ENCODE peak calls at places on chromosome 2, in ten cellular contexts. One of them, this sample, is unnamed.

GRCh38 chr2:228986961-228987360 is 284.1 kb downstream of the PID1 start:
- DNase-seq in fibroblast of the aortic adventitia: no peak
- DNase-seq in AG09309: no peak
- DNase-seq in GM06990: no peak
- DNase-seq in bronchial epithelial cell: peak
- DNase-seq in ovary: no peak
- DNase-seq in foreskin fibroblast: peak
- DNase-seq in retinal pigment epithelial cell: no peak
- DNase-seq in heart right ventricle: no peak
- DNase-seq in omental fat pad: no peak
- DNase-seq in this sample: no peak

GRCh38 chr2:88069117-88069516 is 1.5 kb downstream of the SMYD1 start:
- DNase-seq in foreskin fibroblast: no peak
- DNase-seq in retinal pigment epithelial cell: no peak
- DNase-seq in AG09309: no peak
- DNase-seq in GM06990: no peak
- DNase-seq in fibroblast of the aortic adventitia: no peak
- DNase-seq in heart right ventricle: no peak
- DNase-seq in bronchial epithelial cell: no peak
- DNase-seq in omental fat pad: no peak
- DNase-seq in ovary: no peak
- DNase-seq in this sample: no peak

GRCh38 chr2:263774-264492 is at the start of gene SH3YL1:
- DNase-seq in omental fat pad: no peak
- DNase-seq in heart right ventricle: peak
- DNase-seq in ovary: peak
- DNase-seq in bronchial epithelial cell: peak
- DNase-seq in retinal pigment epithelial cell: no peak
- DNase-seq in fibroblast of the aortic adventitia: peak
- DNase-seq in GM06990: peak
- DNase-seq in foreskin fibroblast: no peak
- DNase-seq in AG09309: no peak
- DNase-seq in this sample: peak

GRCh38 chr2:226299771-226300170 is 499.8 kb downstream of the IRS1 start:
- DNase-seq in GM06990: no peak
- DNase-seq in foreskin fibroblast: no peak
- DNase-seq in heart right ventricle: no peak
- DNase-seq in fibroblast of the aortic adventitia: no peak
- DNase-seq in omental fat pad: no peak
- DNase-seq in AG09309: no peak
- DNase-seq in retinal pigment epithelial cell: no peak
- DNase-seq in bronchial epithelial cell: no peak
- DNase-seq in ovary: no peak
- DNase-seq in this sample: no peak

GRCh38 chr2:54772531-54772930 is 49.1 kb downstream of the EML6 start:
- DNase-seq in foreskin fibroblast: no peak
- DNase-seq in ovary: no peak
- DNase-seq in heart right ventricle: no peak
- DNase-seq in AG09309: no peak
- DNase-seq in GM06990: no peak
- DNase-seq in retinal pigment epithelial cell: no peak
- DNase-seq in fibroblast of the aortic adventitia: no peak
- DNase-seq in omental fat pad: no peak
- DNase-seq in bronchial epithelial cell: no peak
- DNase-seq in this sample: peak

GRCh38 chr2:239819974-239820555 is 205.1 kb downstream of the NDUFA10 start:
- DNase-seq in GM06990: no peak
- DNase-seq in bronchial epithelial cell: peak
- DNase-seq in ovary: peak
- DNase-seq in foreskin fibroblast: no peak
- DNase-seq in omental fat pad: no peak
- DNase-seq in retinal pigment epithelial cell: no peak
- DNase-seq in fibroblast of the aortic adventitia: peak
- DNase-seq in heart right ventricle: no peak
- DNase-seq in AG09309: no peak
- DNase-seq in this sample: no peak

GRCh38 chr2:176455865-176456291 is 186.6 kb downstream of the MTX2 start:
- DNase-seq in omental fat pad: no peak
- DNase-seq in heart right ventricle: peak
- DNase-seq in GM06990: no peak
- DNase-seq in foreskin fibroblast: peak
- DNase-seq in bronchial epithelial cell: no peak
- DNase-seq in ovary: peak
- DNase-seq in fibroblast of the aortic adventitia: peak
- DNase-seq in retinal pigment epithelial cell: no peak
- DNase-seq in AG09309: peak
- DNase-seq in this sample: no peak

GRCh38 chr2:157938556-157938955 is 62.4 kb upstream of the ACVR1 start:
- DNase-seq in fibroblast of the aortic adventitia: no peak
- DNase-seq in omental fat pad: no peak
- DNase-seq in retinal pigment epithelial cell: peak
- DNase-seq in GM06990: no peak
- DNase-seq in bronchial epithelial cell: no peak
- DNase-seq in heart right ventricle: no peak
- DNase-seq in AG09309: no peak
- DNase-seq in foreskin fibroblast: no peak
- DNase-seq in ovary: no peak
- DNase-seq in this sample: no peak

GRCh38 chr2:113324684-113325160 is 46.0 kb upstream of the PAX8 start:
- DNase-seq in AG09309: no peak
- DNase-seq in ovary: peak
- DNase-seq in bronchial epithelial cell: peak
- DNase-seq in fibroblast of the aortic adventitia: peak
- DNase-seq in foreskin fibroblast: peak
- DNase-seq in omental fat pad: no peak
- DNase-seq in retinal pigment epithelial cell: no peak
- DNase-seq in heart right ventricle: peak
- DNase-seq in GM06990: no peak
- DNase-seq in this sample: peak

GRCh38 chr2:68796306-68796905 is 61.8 kb downstream of the ARHGAP25 start:
- DNase-seq in heart right ventricle: no peak
- DNase-seq in AG09309: no peak
- DNase-seq in ovary: no peak
- DNase-seq in foreskin fibroblast: no peak
- DNase-seq in omental fat pad: no peak
- DNase-seq in GM06990: no peak
- DNase-seq in retinal pigment epithelial cell: no peak
- DNase-seq in bronchial epithelial cell: peak
- DNase-seq in fibroblast of the aortic adventitia: no peak
- DNase-seq in this sample: peak

GRCh38 chr2:43070039-43070438 is 156.4 kb downstream of the ZFP36L2 start:
- DNase-seq in bronchial epithelial cell: no peak
- DNase-seq in heart right ventricle: peak
- DNase-seq in GM06990: no peak
- DNase-seq in omental fat pad: no peak
- DNase-seq in AG09309: no peak
- DNase-seq in retinal pigment epithelial cell: no peak
- DNase-seq in fibroblast of the aortic adventitia: no peak
- DNase-seq in foreskin fibroblast: no peak
- DNase-seq in ovary: no peak
- DNase-seq in this sample: no peak

GRCh38 chr2:43074052-43074451 is 152.4 kb downstream of the ZFP36L2 start:
- DNase-seq in omental fat pad: no peak
- DNase-seq in bronchial epithelial cell: peak
- DNase-seq in AG09309: no peak
- DNase-seq in fibroblast of the aortic adventitia: no peak
- DNase-seq in heart right ventricle: no peak
- DNase-seq in ovary: no peak
- DNase-seq in retinal pigment epithelial cell: no peak
- DNase-seq in foreskin fibroblast: no peak
- DNase-seq in GM06990: no peak
- DNase-seq in this sample: peak

GRCh38 chr2:43070676-43071491 is 155.5 kb downstream of the ZFP36L2 start:
- DNase-seq in heart right ventricle: peak
- DNase-seq in omental fat pad: no peak
- DNase-seq in bronchial epithelial cell: no peak
- DNase-seq in foreskin fibroblast: peak
- DNase-seq in GM06990: no peak
- DNase-seq in retinal pigment epithelial cell: no peak
- DNase-seq in ovary: no peak
- DNase-seq in AG09309: no peak
- DNase-seq in fibroblast of the aortic adventitia: no peak
- DNase-seq in this sample: no peak

GRCh38 chr2:43073373-43073772 is 153.0 kb downstream of the ZFP36L2 start:
- DNase-seq in foreskin fibroblast: peak
- DNase-seq in GM06990: no peak
- DNase-seq in ovary: no peak
- DNase-seq in heart right ventricle: no peak
- DNase-seq in omental fat pad: no peak
- DNase-seq in retinal pigment epithelial cell: no peak
- DNase-seq in bronchial epithelial cell: peak
- DNase-seq in fibroblast of the aortic adventitia: peak
- DNase-seq in AG09309: no peak
- DNase-seq in this sample: peak

GRCh38 chr2:43071629-43072550 is 154.5 kb downstream of the ZFP36L2 start:
- DNase-seq in ovary: peak
- DNase-seq in omental fat pad: no peak
- DNase-seq in GM06990: no peak
- DNase-seq in AG09309: no peak
- DNase-seq in foreskin fibroblast: peak
- DNase-seq in bronchial epithelial cell: peak
- DNase-seq in retinal pigment epithelial cell: no peak
- DNase-seq in heart right ventricle: peak
- DNase-seq in fibroblast of the aortic adventitia: peak
- DNase-seq in this sample: no peak
- TF ChIP-seq CTCF in ovary: no peak
- TF ChIP-seq CTCF in omental fat pad: no peak
- TF ChIP-seq CTCF in GM06990: no peak
- TF ChIP-seq CTCF in AG09309: no peak
- TF ChIP-seq CTCF in foreskin fibroblast: no peak
- TF ChIP-seq CTCF in bronchial epithelial cell: no peak
- TF ChIP-seq CTCF in retinal pigment epithelial cell: no peak
- TF ChIP-seq CTCF in heart right ventricle: no peak
- TF ChIP-seq CTCF in fibroblast of the aortic adventitia: no peak
- TF ChIP-seq CTCF in this sample: no peak

DNA sequence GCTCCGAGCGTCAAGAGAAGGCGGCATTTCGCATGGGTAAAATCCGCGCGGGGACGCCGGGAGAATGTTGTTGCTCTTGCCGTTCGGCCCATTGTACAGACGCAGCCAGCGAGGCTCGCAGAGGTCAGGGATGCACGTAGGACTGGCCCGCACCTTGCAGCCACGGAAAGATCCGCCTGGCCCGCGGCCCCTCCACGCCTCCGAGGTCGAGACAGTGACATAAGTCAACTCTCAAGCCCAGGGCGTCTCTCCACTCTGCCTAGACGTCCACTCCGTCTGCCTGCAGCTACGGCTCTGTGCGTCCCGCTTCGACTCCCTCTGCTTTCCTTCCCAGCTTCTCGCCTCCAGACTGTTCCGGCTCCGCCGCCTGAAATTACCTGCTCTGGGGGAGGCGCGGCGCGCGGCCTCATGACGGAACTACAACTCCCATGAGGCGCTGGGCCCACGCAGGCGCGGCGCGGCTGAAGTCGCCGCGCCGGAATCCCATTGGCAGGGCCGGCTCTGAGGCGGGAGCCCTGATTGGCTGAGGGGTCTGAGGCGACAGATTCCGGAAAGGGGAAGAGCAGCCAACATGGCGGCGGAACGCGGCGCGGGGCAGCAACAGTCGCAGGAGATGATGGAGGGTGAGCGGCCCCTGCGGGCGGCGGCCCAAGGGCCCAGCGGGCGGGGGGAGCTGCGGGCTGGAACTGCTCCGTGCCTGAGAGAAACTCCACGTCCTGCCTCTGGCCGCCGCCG is at the start of gene PPP1R7:
- DNase-seq in ovary: peak
- DNase-seq in foreskin fibroblast: peak
- DNase-seq in AG09309: peak
- DNase-seq in omental fat pad: peak
- DNase-seq in GM06990: peak
- DNase-seq in retinal pigment epithelial cell: peak
- DNase-seq in bronchial epithelial cell: peak
- DNase-seq in heart right ventricle: peak
- DNase-seq in fibroblast of the aortic adventitia: peak
- DNase-seq in this sample: peak
- TF ChIP-seq CTCF in ovary: no peak
- TF ChIP-seq CTCF in foreskin fibroblast: no peak
- TF ChIP-seq CTCF in AG09309: no peak
- TF ChIP-seq CTCF in omental fat pad: no peak
- TF ChIP-seq CTCF in GM06990: peak
- TF ChIP-seq CTCF in retinal pigment epithelial cell: no peak
- TF ChIP-seq CTCF in bronchial epithelial cell: peak
- TF ChIP-seq CTCF in heart right ventricle: peak
- TF ChIP-seq CTCF in fibroblast of the aortic adventitia: no peak
- TF ChIP-seq CTCF in this sample: no peak

GRCh38 chr2:96233880-96234316 is 25.3 kb upstream of the STARD7 start:
- DNase-seq in fibroblast of the aortic adventitia: no peak
- DNase-seq in omental fat pad: no peak
- DNase-seq in foreskin fibroblast: no peak
- DNase-seq in GM06990: peak
- DNase-seq in ovary: no peak
- DNase-seq in heart right ventricle: no peak
- DNase-seq in bronchial epithelial cell: no peak
- DNase-seq in AG09309: no peak
- DNase-seq in retinal pigment epithelial cell: no peak
- DNase-seq in this sample: no peak
- TF ChIP-seq CTCF in fibroblast of the aortic adventitia: no peak
- TF ChIP-seq CTCF in omental fat pad: no peak
- TF ChIP-seq CTCF in foreskin fibroblast: no peak
- TF ChIP-seq CTCF in GM06990: peak
- TF ChIP-seq CTCF in ovary: no peak
- TF ChIP-seq CTCF in heart right ventricle: no peak
- TF ChIP-seq CTCF in bronchial epithelial cell: no peak
- TF ChIP-seq CTCF in AG09309: no peak
- TF ChIP-seq CTCF in retinal pigment epithelial cell: no peak
- TF ChIP-seq CTCF in this sample: no peak

GRCh38 chr2:238164906-238165287 is 6.1 kb downstream of the ERFE start:
- DNase-seq in retinal pigment epithelial cell: no peak
- DNase-seq in GM06990: no peak
- DNase-seq in fibroblast of the aortic adventitia: no peak
- DNase-seq in omental fat pad: no peak
- DNase-seq in foreskin fibroblast: no peak
- DNase-seq in bronchial epithelial cell: no peak
- DNase-seq in ovary: peak
- DNase-seq in AG09309: no peak
- DNase-seq in heart right ventricle: no peak
- DNase-seq in this sample: no peak

GRCh38 chr2:238161291-238162051 is 2.7 kb downstream of the ERFE start:
- DNase-seq in ovary: no peak
- DNase-seq in AG09309: no peak
- DNase-seq in omental fat pad: no peak
- DNase-seq in GM06990: no peak
- DNase-seq in retinal pigment epithelial cell: no peak
- DNase-seq in bronchial epithelial cell: no peak
- DNase-seq in fibroblast of the aortic adventitia: no peak
- DNase-seq in foreskin fibroblast: no peak
- DNase-seq in heart right ventricle: no peak
- DNase-seq in this sample: no peak

GRCh38 chr2:238163494-238164198 is 4.9 kb downstream of the ERFE start:
- DNase-seq in retinal pigment epithelial cell: no peak
- DNase-seq in GM06990: no peak
- DNase-seq in AG09309: no peak
- DNase-seq in fibroblast of the aortic adventitia: no peak
- DNase-seq in foreskin fibroblast: no peak
- DNase-seq in omental fat pad: no peak
- DNase-seq in bronchial epithelial cell: no peak
- DNase-seq in ovary: no peak
- DNase-seq in heart right ventricle: no peak
- DNase-seq in this sample: no peak

GRCh38 chr2:238162171-238162515 is 3.4 kb downstream of the ERFE start:
- DNase-seq in heart right ventricle: no peak
- DNase-seq in retinal pigment epithelial cell: no peak
- DNase-seq in foreskin fibroblast: no peak
- DNase-seq in AG09309: no peak
- DNase-seq in GM06990: no peak
- DNase-seq in bronchial epithelial cell: no peak
- DNase-seq in fibroblast of the aortic adventitia: no peak
- DNase-seq in ovary: no peak
- DNase-seq in omental fat pad: no peak
- DNase-seq in this sample: no peak

GRCh38 chr2:238162516-238163441 is 4.0 kb downstream of the ERFE start:
- DNase-seq in GM06990: no peak
- DNase-seq in AG09309: no peak
- DNase-seq in fibroblast of the aortic adventitia: no peak
- DNase-seq in bronchial epithelial cell: no peak
- DNase-seq in retinal pigment epithelial cell: no peak
- DNase-seq in ovary: no peak
- DNase-seq in heart right ventricle: no peak
- DNase-seq in foreskin fibroblast: no peak
- DNase-seq in omental fat pad: no peak
- DNase-seq in this sample: no peak
- TF ChIP-seq CTCF in GM06990: no peak
- TF ChIP-seq CTCF in AG09309: no peak
- TF ChIP-seq CTCF in fibroblast of the aortic adventitia: no peak
- TF ChIP-seq CTCF in bronchial epithelial cell: no peak
- TF ChIP-seq CTCF in retinal pigment epithelial cell: no peak
- TF ChIP-seq CTCF in ovary: no peak
- TF ChIP-seq CTCF in heart right ventricle: no peak
- TF ChIP-seq CTCF in foreskin fibroblast: no peak
- TF ChIP-seq CTCF in omental fat pad: no peak
- TF ChIP-seq CTCF in this sample: no peak